ENCODE peak calls at places on chromosomes 11 and 22, in nine cellular contexts. One of them, this sample, is unnamed.

GRCh38 chr11:86570457-86570856 is 102.0 kb downstream of the ME3 start:
- DNase-seq in naive B cell: no peak
- DNase-seq in AG04450: no peak
- DNase-seq in stomach: no peak
- DNase-seq in stimulated activated naive B cell treated with anti-CD40 and anti-IgM and Interleukin-4, amounts not matched to agents 10 μg/mL and 1 μg/mL and 100 μg/mL, for 72 hours: no peak
- DNase-seq in gastrocnemius medialis: no peak
- DNase-seq in nephron progenitor cell: no peak
- DNase-seq in CD4-positive, CD25-positive, alpha-beta regulatory T cell: no peak
- DNase-seq in bronchial epithelial cell: no peak
- DNase-seq in this sample: no peak

GRCh38 chr11:77345621-77346020 is 44.1 kb upstream of the GDPD4 start:
- DNase-seq in naive B cell: no peak
- DNase-seq in AG04450: peak
- DNase-seq in stomach: no peak
- DNase-seq in stimulated activated naive B cell treated with anti-CD40 and anti-IgM and Interleukin-4, amounts not matched to agents 10 μg/mL and 1 μg/mL and 100 μg/mL, for 72 hours: no peak
- DNase-seq in gastrocnemius medialis: no peak
- DNase-seq in nephron progenitor cell: no peak
- DNase-seq in CD4-positive, CD25-positive, alpha-beta regulatory T cell: no peak
- DNase-seq in bronchial epithelial cell: no peak
- DNase-seq in this sample: no peak

GRCh38 chr22:36807627-36808026 is 9.2 kb downstream of the PVALB start:
- DNase-seq in naive B cell: no peak
- DNase-seq in AG04450: no peak
- DNase-seq in stomach: no peak
- DNase-seq in stimulated activated naive B cell treated with anti-CD40 and anti-IgM and Interleukin-4, amounts not matched to agents 10 μg/mL and 1 μg/mL and 100 μg/mL, for 72 hours: no peak
- DNase-seq in gastrocnemius medialis: no peak
- DNase-seq in nephron progenitor cell: no peak
- DNase-seq in CD4-positive, CD25-positive, alpha-beta regulatory T cell: no peak
- DNase-seq in bronchial epithelial cell: peak
- DNase-seq in this sample: no peak

GRCh38 chr11:60310407-60310998 is 16.6 kb upstream of the MS4A6E start:
- DNase-seq in naive B cell: peak
- DNase-seq in AG04450: no peak
- DNase-seq in stomach: no peak
- DNase-seq in stimulated activated naive B cell treated with anti-CD40 and anti-IgM and Interleukin-4, amounts not matched to agents 10 μg/mL and 1 μg/mL and 100 μg/mL, for 72 hours: peak
- DNase-seq in gastrocnemius medialis: no peak
- DNase-seq in nephron progenitor cell: no peak
- DNase-seq in CD4-positive, CD25-positive, alpha-beta regulatory T cell: no peak
- DNase-seq in bronchial epithelial cell: no peak
- DNase-seq in this sample: peak

GRCh38 chr11:68008381-68009337 is 1.5 kb upstream of the ALDH3B1 start:
- DNase-seq in naive B cell: peak
- DNase-seq in AG04450: no peak
- DNase-seq in stomach: peak
- DNase-seq in stimulated activated naive B cell treated with anti-CD40 and anti-IgM and Interleukin-4, amounts not matched to agents 10 μg/mL and 1 μg/mL and 100 μg/mL, for 72 hours: no peak
- DNase-seq in gastrocnemius medialis: no peak
- DNase-seq in nephron progenitor cell: no peak
- DNase-seq in CD4-positive, CD25-positive, alpha-beta regulatory T cell: no peak
- DNase-seq in bronchial epithelial cell: no peak
- DNase-seq in this sample: no peak

GRCh38 chr11:62004473-62004872 is 37.0 kb upstream of the FTH1 start:
- DNase-seq in naive B cell: no peak
- DNase-seq in AG04450: peak
- DNase-seq in stomach: no peak
- DNase-seq in stimulated activated naive B cell treated with anti-CD40 and anti-IgM and Interleukin-4, amounts not matched to agents 10 μg/mL and 1 μg/mL and 100 μg/mL, for 72 hours: peak
- DNase-seq in gastrocnemius medialis: no peak
- DNase-seq in nephron progenitor cell: no peak
- DNase-seq in CD4-positive, CD25-positive, alpha-beta regulatory T cell: no peak
- DNase-seq in bronchial epithelial cell: no peak
- DNase-seq in this sample: peak

GRCh38 chr11:130671801-130672700 is 223.6 kb downstream of the ADAMTS15 start:
- DNase-seq in naive B cell: no peak
- DNase-seq in AG04450: peak
- DNase-seq in stomach: peak
- DNase-seq in stimulated activated naive B cell treated with anti-CD40 and anti-IgM and Interleukin-4, amounts not matched to agents 10 μg/mL and 1 μg/mL and 100 μg/mL, for 72 hours: no peak
- DNase-seq in gastrocnemius medialis: peak
- DNase-seq in nephron progenitor cell: peak
- DNase-seq in CD4-positive, CD25-positive, alpha-beta regulatory T cell: no peak
- DNase-seq in bronchial epithelial cell: peak
- DNase-seq in this sample: peak

GRCh38 chr11:79744941-79745340 is 304.1 kb upstream of the TENM4 start:
- DNase-seq in naive B cell: no peak
- DNase-seq in AG04450: no peak
- DNase-seq in stomach: no peak
- DNase-seq in stimulated activated naive B cell treated with anti-CD40 and anti-IgM and Interleukin-4, amounts not matched to agents 10 μg/mL and 1 μg/mL and 100 μg/mL, for 72 hours: no peak
- DNase-seq in gastrocnemius medialis: no peak
- DNase-seq in nephron progenitor cell: no peak
- DNase-seq in CD4-positive, CD25-positive, alpha-beta regulatory T cell: no peak
- DNase-seq in bronchial epithelial cell: peak
- DNase-seq in this sample: no peak

GRCh38 chr11:82995754-82996398 is 75.8 kb downstream of the RAB30 start:
- DNase-seq in naive B cell: no peak
- DNase-seq in AG04450: no peak
- DNase-seq in stomach: no peak
- DNase-seq in stimulated activated naive B cell treated with anti-CD40 and anti-IgM and Interleukin-4, amounts not matched to agents 10 μg/mL and 1 μg/mL and 100 μg/mL, for 72 hours: peak
- DNase-seq in gastrocnemius medialis: peak
- DNase-seq in nephron progenitor cell: no peak
- DNase-seq in CD4-positive, CD25-positive, alpha-beta regulatory T cell: no peak
- DNase-seq in bronchial epithelial cell: peak
- DNase-seq in this sample: no peak